ENCODE peak calls at places on chromosomes 11 and 22, in eight cellular contexts. One of them, this sample, is unnamed.

GRCh38 chr11:95140397-95141030 is 50.9 kb downstream of the ENDOD1 start:
- DNase-seq in right lobe of liver: no peak
- DNase-seq in neuronal stem cell: no peak
- DNase-seq in neural progenitor cell: no peak
- DNase-seq in naive thymus-derived CD4-positive, alpha-beta T cell: no peak
- DNase-seq in bronchial epithelial cell: peak; percentile 88
- DNase-seq in thoracic aorta: no peak
- DNase-seq in CD8-positive, alpha-beta T cell: no peak
- DNase-seq in this sample: no peak

GRCh38 chr11:129815596-129816461 is at the start of gene TMEM45B:
- DNase-seq in right lobe of liver: peak; percentile 83
- DNase-seq in neuronal stem cell: no peak
- DNase-seq in neural progenitor cell: peak; percentile 56
- DNase-seq in naive thymus-derived CD4-positive, alpha-beta T cell: peak; percentile 48
- DNase-seq in bronchial epithelial cell: no peak
- DNase-seq in thoracic aorta: no peak
- DNase-seq in CD8-positive, alpha-beta T cell: no peak
- DNase-seq in this sample: no peak

GRCh38 chr11:62542111-62542745 is 4.4 kb downstream of the AHNAK start:
- DNase-seq in right lobe of liver: no peak
- DNase-seq in neuronal stem cell: no peak
- DNase-seq in neural progenitor cell: no peak
- DNase-seq in naive thymus-derived CD4-positive, alpha-beta T cell: no peak
- DNase-seq in bronchial epithelial cell: no peak
- DNase-seq in thoracic aorta: no peak
- DNase-seq in CD8-positive, alpha-beta T cell: no peak
- DNase-seq in this sample: no peak

GRCh38 chr11:67266424-67267187 is at the start of gene GRK2:
- DNase-seq in right lobe of liver: peak; percentile 49
- DNase-seq in neuronal stem cell: no peak
- DNase-seq in neural progenitor cell: peak; percentile 37
- DNase-seq in naive thymus-derived CD4-positive, alpha-beta T cell: peak; percentile 24
- DNase-seq in bronchial epithelial cell: no peak
- DNase-seq in thoracic aorta: no peak
- DNase-seq in CD8-positive, alpha-beta T cell: no peak
- DNase-seq in this sample: no peak

GRCh38 chr22:23713696-23714595 is 23.1 kb downstream of the RGL4 start:
- DNase-seq in right lobe of liver: no peak
- DNase-seq in neuronal stem cell: no peak
- DNase-seq in neural progenitor cell: no peak
- DNase-seq in naive thymus-derived CD4-positive, alpha-beta T cell: no peak
- DNase-seq in bronchial epithelial cell: no peak
- DNase-seq in thoracic aorta: no peak
- DNase-seq in CD8-positive, alpha-beta T cell: no peak
- DNase-seq in this sample: no peak

GRCh38 chr22:22968366-22968765 is 80.8 kb downstream of the IGLL5 start:
- DNase-seq in right lobe of liver: peak; percentile 88
- DNase-seq in neuronal stem cell: no peak
- DNase-seq in neural progenitor cell: no peak
- DNase-seq in naive thymus-derived CD4-positive, alpha-beta T cell: no peak
- DNase-seq in bronchial epithelial cell: no peak
- DNase-seq in thoracic aorta: no peak
- DNase-seq in CD8-positive, alpha-beta T cell: no peak
- DNase-seq in this sample: no peak

GRCh38 chr22:44385781-44386180 is 73.0 kb upstream of the SHISAL1 start:
- DNase-seq in right lobe of liver: peak; percentile 13
- DNase-seq in neuronal stem cell: no peak
- DNase-seq in neural progenitor cell: no peak
- DNase-seq in naive thymus-derived CD4-positive, alpha-beta T cell: no peak
- DNase-seq in bronchial epithelial cell: no peak
- DNase-seq in thoracic aorta: no peak
- DNase-seq in CD8-positive, alpha-beta T cell: no peak
- DNase-seq in this sample: no peak

GRCh38 chr22:39110631-39111561 is 13.9 kb downstream of the APOBEC3H start:
- DNase-seq in right lobe of liver: no peak
- DNase-seq in neuronal stem cell: no peak
- DNase-seq in neural progenitor cell: peak; percentile 68
- DNase-seq in naive thymus-derived CD4-positive, alpha-beta T cell: no peak
- DNase-seq in bronchial epithelial cell: peak; percentile 81
- DNase-seq in thoracic aorta: no peak
- DNase-seq in CD8-positive, alpha-beta T cell: no peak
- DNase-seq in this sample: no peak

GRCh38 chr22:43099095-43099494 is 9.9 kb upstream of the TTLL1 start:
- DNase-seq in right lobe of liver: no peak
- DNase-seq in neuronal stem cell: no peak
- DNase-seq in neural progenitor cell: no peak
- DNase-seq in naive thymus-derived CD4-positive, alpha-beta T cell: no peak
- DNase-seq in bronchial epithelial cell: no peak
- DNase-seq in thoracic aorta: no peak
- DNase-seq in CD8-positive, alpha-beta T cell: no peak
- DNase-seq in this sample: no peak

GRCh38 chr11:73152861-73153483 is 10.9 kb upstream of the FCHSD2 start:
- DNase-seq in right lobe of liver: no peak
- DNase-seq in neuronal stem cell: no peak
- DNase-seq in neural progenitor cell: peak; percentile 15
- DNase-seq in naive thymus-derived CD4-positive, alpha-beta T cell: peak; percentile 38
- DNase-seq in bronchial epithelial cell: no peak
- DNase-seq in thoracic aorta: no peak
- DNase-seq in CD8-positive, alpha-beta T cell: no peak
- DNase-seq in this sample: no peak

GRCh38 chr11:130865772-130866114 is 50.5 kb downstream of the SNX19 start:
- DNase-seq in right lobe of liver: peak; percentile 76
- DNase-seq in neuronal stem cell: no peak
- DNase-seq in neural progenitor cell: no peak
- DNase-seq in naive thymus-derived CD4-positive, alpha-beta T cell: no peak
- DNase-seq in bronchial epithelial cell: no peak
- DNase-seq in thoracic aorta: no peak
- DNase-seq in CD8-positive, alpha-beta T cell: no peak
- DNase-seq in this sample: no peak

GRCh38 chr11:34379081-34379480 is 21.3 kb upstream of the ABTB2 start:
- DNase-seq in right lobe of liver: no peak
- DNase-seq in neuronal stem cell: no peak
- DNase-seq in neural progenitor cell: no peak
- DNase-seq in naive thymus-derived CD4-positive, alpha-beta T cell: no peak
- DNase-seq in bronchial epithelial cell: peak; percentile 63
- DNase-seq in thoracic aorta: no peak
- DNase-seq in CD8-positive, alpha-beta T cell: no peak
- DNase-seq in this sample: no peak

GRCh38 chr11:62954478-62954877 is 30.3 kb downstream of the SLC22A6 start:
- DNase-seq in right lobe of liver: no peak
- DNase-seq in neuronal stem cell: no peak
- DNase-seq in neural progenitor cell: no peak
- DNase-seq in naive thymus-derived CD4-positive, alpha-beta T cell: no peak
- DNase-seq in bronchial epithelial cell: no peak
- DNase-seq in thoracic aorta: no peak
- DNase-seq in CD8-positive, alpha-beta T cell: no peak
- DNase-seq in this sample: no peak

GRCh38 chr11:93717501-93717900 is 23.8 kb downstream of the TAF1D start:
- DNase-seq in right lobe of liver: no peak
- DNase-seq in neuronal stem cell: no peak
- DNase-seq in neural progenitor cell: no peak
- DNase-seq in naive thymus-derived CD4-positive, alpha-beta T cell: no peak
- DNase-seq in bronchial epithelial cell: no peak
- DNase-seq in thoracic aorta: no peak
- DNase-seq in CD8-positive, alpha-beta T cell: no peak
- DNase-seq in this sample: no peak

GRCh38 chr11:72736452-72737069 is 15.6 kb downstream of the ARAP1 start:
- DNase-seq in right lobe of liver: peak; percentile 70
- DNase-seq in neuronal stem cell: no peak
- DNase-seq in neural progenitor cell: no peak
- DNase-seq in naive thymus-derived CD4-positive, alpha-beta T cell: peak; percentile 83
- DNase-seq in bronchial epithelial cell: peak; percentile 88
- DNase-seq in thoracic aorta: no peak
- DNase-seq in CD8-positive, alpha-beta T cell: peak; percentile 58
- DNase-seq in this sample: no peak

GRCh38 chr11:9802291-9802861 is 138.5 kb downstream of the SWAP70 start:
- DNase-seq in right lobe of liver: no peak
- DNase-seq in neuronal stem cell: no peak
- DNase-seq in neural progenitor cell: no peak
- DNase-seq in naive thymus-derived CD4-positive, alpha-beta T cell: no peak
- DNase-seq in bronchial epithelial cell: peak; percentile 87
- DNase-seq in thoracic aorta: no peak
- DNase-seq in CD8-positive, alpha-beta T cell: no peak
- DNase-seq in this sample: peak; percentile 27

GRCh38 chr22:38308791-38309498 is 8.3 kb downstream of the CSNK1E start:
- DNase-seq in right lobe of liver: no peak
- DNase-seq in neuronal stem cell: no peak
- DNase-seq in neural progenitor cell: no peak
- DNase-seq in naive thymus-derived CD4-positive, alpha-beta T cell: no peak
- DNase-seq in bronchial epithelial cell: no peak
- DNase-seq in thoracic aorta: no peak
- DNase-seq in CD8-positive, alpha-beta T cell: no peak
- DNase-seq in this sample: no peak

GRCh38 chr11:14059491-14059890 is 97.0 kb downstream of the SPON1 start:
- DNase-seq in right lobe of liver: no peak
- DNase-seq in neuronal stem cell: no peak
- DNase-seq in neural progenitor cell: no peak
- DNase-seq in naive thymus-derived CD4-positive, alpha-beta T cell: no peak
- DNase-seq in bronchial epithelial cell: no peak
- DNase-seq in thoracic aorta: no peak
- DNase-seq in CD8-positive, alpha-beta T cell: no peak
- DNase-seq in this sample: no peak

GRCh38 chr11:104907521-104908185 is 9.4 kb upstream of the CASP12 start:
- DNase-seq in right lobe of liver: no peak
- DNase-seq in neuronal stem cell: no peak
- DNase-seq in neural progenitor cell: no peak
- DNase-seq in naive thymus-derived CD4-positive, alpha-beta T cell: no peak
- DNase-seq in bronchial epithelial cell: no peak
- DNase-seq in thoracic aorta: no peak
- DNase-seq in CD8-positive, alpha-beta T cell: no peak
- DNase-seq in this sample: no peak

GRCh38 chr11:32105871-32106312 is 15.0 kb downstream of the RCN1 start:
- DNase-seq in right lobe of liver: no peak
- DNase-seq in neuronal stem cell: no peak
- DNase-seq in neural progenitor cell: no peak
- DNase-seq in naive thymus-derived CD4-positive, alpha-beta T cell: no peak
- DNase-seq in bronchial epithelial cell: no peak
- DNase-seq in thoracic aorta: no peak
- DNase-seq in CD8-positive, alpha-beta T cell: no peak
- DNase-seq in this sample: no peak

GRCh38 chr11:12160680-12161079 is 50.3 kb downstream of the MICAL2 start:
- DNase-seq in right lobe of liver: no peak
- DNase-seq in neuronal stem cell: no peak
- DNase-seq in neural progenitor cell: no peak
- DNase-seq in naive thymus-derived CD4-positive, alpha-beta T cell: no peak
- DNase-seq in bronchial epithelial cell: no peak
- DNase-seq in thoracic aorta: no peak
- DNase-seq in CD8-positive, alpha-beta T cell: no peak
- DNase-seq in this sample: no peak

GRCh38 chr11:2862950-2863618 is 22.5 kb downstream of the CDKN1C start:
- DNase-seq in right lobe of liver: no peak
- DNase-seq in neuronal stem cell: no peak
- DNase-seq in neural progenitor cell: peak; percentile 70
- DNase-seq in naive thymus-derived CD4-positive, alpha-beta T cell: no peak
- DNase-seq in bronchial epithelial cell: no peak
- DNase-seq in thoracic aorta: no peak
- DNase-seq in CD8-positive, alpha-beta T cell: no peak
- DNase-seq in this sample: no peak

GRCh38 chr11:31005202-31005601 is 364.3 kb downstream of the DCDC1 start:
- DNase-seq in right lobe of liver: no peak
- DNase-seq in neuronal stem cell: no peak
- DNase-seq in neural progenitor cell: no peak
- DNase-seq in naive thymus-derived CD4-positive, alpha-beta T cell: no peak
- DNase-seq in bronchial epithelial cell: no peak
- DNase-seq in thoracic aorta: no peak
- DNase-seq in CD8-positive, alpha-beta T cell: no peak
- DNase-seq in this sample: no peak

GRCh38 chr11:31001432-31001831 is 368.1 kb downstream of the DCDC1 start:
- DNase-seq in right lobe of liver: no peak
- DNase-seq in neuronal stem cell: no peak
- DNase-seq in neural progenitor cell: no peak
- DNase-seq in naive thymus-derived CD4-positive, alpha-beta T cell: no peak
- DNase-seq in bronchial epithelial cell: no peak
- DNase-seq in thoracic aorta: no peak
- DNase-seq in CD8-positive, alpha-beta T cell: no peak
- DNase-seq in this sample: no peak

GRCh38 chr11:31000412-31000811 is 369.1 kb downstream of the DCDC1 start:
- DNase-seq in right lobe of liver: no peak
- DNase-seq in neuronal stem cell: no peak
- DNase-seq in neural progenitor cell: no peak
- DNase-seq in naive thymus-derived CD4-positive, alpha-beta T cell: no peak
- DNase-seq in bronchial epithelial cell: no peak
- DNase-seq in thoracic aorta: no peak
- DNase-seq in CD8-positive, alpha-beta T cell: no peak
- DNase-seq in this sample: no peak
- H3K36me3 ChIP-seq in right lobe of liver: no peaks in the 10 kb centered on the region
- H3K36me3 ChIP-seq in neuronal stem cell: no peaks in the 10 kb centered on the region
- H3K36me3 ChIP-seq in neural progenitor cell: no peaks in the 10 kb centered on the region
- H3K36me3 ChIP-seq in naive thymus-derived CD4-positive, alpha-beta T cell: no peaks in the 10 kb centered on the region
- H3K36me3 ChIP-seq in bronchial epithelial cell: no peaks in the 10 kb centered on the region
- H3K36me3 ChIP-seq in thoracic aorta: no peaks in the 10 kb centered on the region
- H3K36me3 ChIP-seq in CD8-positive, alpha-beta T cell: no peaks in the 10 kb centered on the region
- H3K36me3 ChIP-seq in this sample: no peaks in the 10 kb centered on the region

DNA sequence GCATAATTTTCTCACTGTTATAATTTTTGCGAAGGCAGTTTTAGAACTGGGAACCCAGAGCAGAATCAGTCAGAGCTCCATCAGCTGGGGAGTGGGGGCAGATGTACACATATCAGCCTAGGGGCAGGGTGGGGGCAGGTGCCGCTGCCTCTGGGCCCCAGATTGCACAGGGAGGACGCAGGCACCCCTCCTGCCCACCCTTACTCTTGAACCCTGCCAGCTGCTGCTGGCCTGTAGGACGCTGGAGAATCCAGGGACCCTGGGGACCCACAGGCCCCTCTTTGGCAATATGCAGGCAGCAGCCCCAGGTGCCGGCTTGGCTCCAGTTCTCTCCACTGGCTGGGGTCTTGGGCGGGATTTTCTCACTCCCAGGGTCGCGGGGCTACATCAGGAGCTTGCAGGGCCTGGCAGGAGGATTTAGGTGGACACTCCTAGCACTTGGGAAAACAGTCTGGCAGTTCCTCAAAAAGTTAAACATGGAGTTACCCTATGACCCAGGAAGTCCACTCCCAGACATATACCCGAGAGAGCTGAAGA is 8.8 kb upstream of the CAPN5 start:
- DNase-seq in right lobe of liver: no peak
- DNase-seq in neuronal stem cell: no peak
- DNase-seq in neural progenitor cell: no peak
- DNase-seq in naive thymus-derived CD4-positive, alpha-beta T cell: no peak
- DNase-seq in bronchial epithelial cell: no peak
- DNase-seq in thoracic aorta: no peak
- DNase-seq in CD8-positive, alpha-beta T cell: no peak
- DNase-seq in this sample: no peak
- H3K4me3 ChIP-seq in right lobe of liver: no peak overlapping the region
- H3K4me3 ChIP-seq in neuronal stem cell: no peak overlapping the region
- H3K4me3 ChIP-seq in neural progenitor cell: no peak overlapping the region
- H3K4me3 ChIP-seq in naive thymus-derived CD4-positive, alpha-beta T cell: no peak overlapping the region
- H3K4me3 ChIP-seq in bronchial epithelial cell: no peak overlapping the region
- H3K4me3 ChIP-seq in thoracic aorta: no peak overlapping the region
- H3K4me3 ChIP-seq in CD8-positive, alpha-beta T cell: no peak overlapping the region
- H3K4me3 ChIP-seq in this sample: no peak overlapping the region

GRCh38 chr11:58916637-58917036 is 22.7 kb upstream of the GLYATL1 start:
- DNase-seq in right lobe of liver: no peak
- DNase-seq in neuronal stem cell: no peak
- DNase-seq in neural progenitor cell: no peak
- DNase-seq in naive thymus-derived CD4-positive, alpha-beta T cell: no peak
- DNase-seq in bronchial epithelial cell: no peak
- DNase-seq in thoracic aorta: no peak
- DNase-seq in CD8-positive, alpha-beta T cell: no peak
- DNase-seq in this sample: no peak
- H3K36me3 ChIP-seq in right lobe of liver: no peaks in the 10 kb centered on the region
- H3K36me3 ChIP-seq in neuronal stem cell: no peaks in the 10 kb centered on the region
- H3K36me3 ChIP-seq in neural progenitor cell: no peaks in the 10 kb centered on the region
- H3K36me3 ChIP-seq in naive thymus-derived CD4-positive, alpha-beta T cell: no peaks in the 10 kb centered on the region
- H3K36me3 ChIP-seq in bronchial epithelial cell: no peaks in the 10 kb centered on the region
- H3K36me3 ChIP-seq in thoracic aorta: no peaks in the 10 kb centered on the region
- H3K36me3 ChIP-seq in CD8-positive, alpha-beta T cell: no peaks in the 10 kb centered on the region
- H3K36me3 ChIP-seq in this sample: no peaks in the 10 kb centered on the region

GRCh38 chr22:49512471-49512870 is 315.2 kb downstream of the BRD1 start:
- DNase-seq in right lobe of liver: no peak
- DNase-seq in neuronal stem cell: no peak
- DNase-seq in neural progenitor cell: no peak
- DNase-seq in naive thymus-derived CD4-positive, alpha-beta T cell: no peak
- DNase-seq in bronchial epithelial cell: no peak
- DNase-seq in thoracic aorta: no peak
- DNase-seq in CD8-positive, alpha-beta T cell: no peak
- DNase-seq in this sample: no peak
- H3K4me3 ChIP-seq in right lobe of liver: no peak overlapping the region
- H3K4me3 ChIP-seq in neuronal stem cell: no peak overlapping the region
- H3K4me3 ChIP-seq in neural progenitor cell: no peak overlapping the region
- H3K4me3 ChIP-seq in naive thymus-derived CD4-positive, alpha-beta T cell: no peak overlapping the region
- H3K4me3 ChIP-seq in bronchial epithelial cell: no peak overlapping the region
- H3K4me3 ChIP-seq in thoracic aorta: no peak overlapping the region
- H3K4me3 ChIP-seq in CD8-positive, alpha-beta T cell: no peak overlapping the region
- H3K4me3 ChIP-seq in this sample: no peak overlapping the region